ENCODE peak calls at places on chromosomes 12 and 14, in six cellular contexts. D is NCI-H345, V is hypothalamus, C is HT1080, Z is Karpas-422, K is lung microvascular endothelial cell. F is an unnamed sample.

GRCh38 chr14:104897286-104898194 is 27.1 kb upstream of the PLD4 start:
- DNase-seq in D (no peak), V (no peak), C (no peak), Z (no peak), K (peak), F (no peak)

GRCh38 chr12:67456281-67456918 is 187.2 kb downstream of the CAND1 start:
- DNase-seq in D (peak), V (no peak), C (peak), Z (peak), K (no peak), F (peak)

GRCh38 chr12:115799610-115800009 is 477.9 kb downstream of the MED13L start:
- DNase-seq in D (no peak), V (no peak), C (no peak), Z (no peak), K (no peak), F (no peak)

GRCh38 chr12:42669471-42669997 is 80.0 kb upstream of the PRICKLE1 start:
- DNase-seq in D (no peak), V (no peak), C (no peak), Z (no peak), K (no peak), F (no peak)

GRCh38 chr12:92628476-92628875 is 74.3 kb upstream of the PLEKHG7 start:
- DNase-seq in D (no peak), V (no peak), C (no peak), Z (no peak), K (no peak), F (no peak)

GRCh38 chr12:120367252-120367923 is 1.6 kb downstream of the MSI1 start:
- DNase-seq in D (peak), V (no peak), C (no peak), Z (no peak), K (no peak), F (no peak)

GRCh38 chr12:25482637-25483036 is 70.4 kb downstream of the LMNTD1 start:
- DNase-seq in D (no peak), V (no peak), C (no peak), Z (peak), K (no peak), F (no peak)

GRCh38 chr12:130195369-130195768 is 33.1 kb downstream of the FZD10 start:
- DNase-seq in D (no peak), V (no peak), C (no peak), Z (no peak), K (no peak), F (no peak)

GRCh38 chr12:108700833-108701450 is 30.4 kb downstream of the CORO1C start:
- DNase-seq in D (no peak), V (no peak), C (no peak), Z (no peak), K (peak), F (no peak)

GRCh38 chr14:80996049-80996901 is 40.9 kb downstream of the TSHR start:
- DNase-seq in D (peak), V (no peak), C (peak), Z (peak), K (peak), F (no peak)

GRCh38 chr14:76777721-76778120 is 16.5 kb downstream of the VASH1 start:
- DNase-seq in D (no peak), V (no peak), C (no peak), Z (no peak), K (no peak), F (no peak)

GRCh38 chr12:130780880-130781575 is 58.0 kb downstream of the STX2 start:
- DNase-seq in D (no peak), V (no peak), C (no peak), Z (no peak), K (no peak), F (no peak)

GRCh38 chr12:93786669-93787397 is 109.7 kb downstream of the CRADD start:
- DNase-seq in D (no peak), V (no peak), C (no peak), Z (no peak), K (peak), F (no peak)

GRCh38 chr12:28535216-28535615 is 345.0 kb downstream of the CCDC91 start:
- DNase-seq in D (no peak), V (no peak), C (peak), Z (no peak), K (peak), F (no peak)

GRCh38 chr14:99275222-99275584 is 3.2 kb upstream of the BCL11B start:
- DNase-seq in D (no peak), V (no peak), C (no peak), Z (no peak), K (no peak), F (no peak)

GRCh38 chr14:103562385-103563088 is at the start of the genes BAG5 and COA8:
- DNase-seq in D (peak), V (peak), C (peak), Z (peak), K (peak), F (peak)

GRCh38 chr12:57090924-57091632 is 2.2 kb downstream of the NAB2 start:
- DNase-seq in D (no peak), V (no peak), C (no peak), Z (peak), K (no peak), F (no peak)

GRCh38 chr14:86712176-86712575 is 1182.2 kb downstream of the FLRT2 start:
- DNase-seq in D (no peak), V (no peak), C (no peak), Z (no peak), K (no peak), F (peak)

GRCh38 chr14:33679461-33680225 is 271.2 kb downstream of the EGLN3 start:
- DNase-seq in D (no peak), V (no peak), C (peak), Z (no peak), K (peak), F (no peak)

GRCh38 chr12:124919646-124920352 is 5.3 kb upstream of the UBC start:
- DNase-seq in D (no peak), V (no peak), C (peak), Z (peak), K (peak), F (no peak)

GRCh38 chr12:105402366-105402765 is 71.9 kb downstream of the C12orf75 start:
- DNase-seq in D (no peak), V (no peak), C (no peak), Z (no peak), K (no peak), F (no peak)

GRCh38 chr14:24313912-24314311 is 2.6 kb downstream of the LTB4R start:
- DNase-seq in D (no peak), V (no peak), C (no peak), Z (no peak), K (no peak), F (no peak)

GRCh38 chr14:92039073-92039719 is 663 bp downstream of the TRIP11 start:
- DNase-seq in D (peak), V (no peak), C (peak), Z (peak), K (peak), F (peak)